ENCODE peak calls at places on chromosome 18, in five cellular contexts. N, B, K, C and W are unnamed samples. For H3K4me1 and H3K36me3, the result is how much of the 10 kb centered on the place peaks cover.

GRCh38 chr18:61852496-61852895 is 40.3 kb downstream of the RNF152 start:
- DNase-seq in N (no peak), B (no peak), K (no peak), C (no peak), W (no peak)

GRCh38 chr18:67509711-67510110 is 6.8 kb downstream of the DSEL start:
- DNase-seq in N (no peak), B (no peak), K (no peak), C (no peak), W (peak)

GRCh38 chr18:70398076-70398475 is 109.2 kb downstream of the SOCS6 start:
- DNase-seq in N (no peak), B (no peak), K (no peak), C (no peak), W (no peak)

GRCh38 chr18:21997207-21998143 is 171.9 kb upstream of the GATA6 start:
- DNase-seq in N (peak), B (peak), K (no peak), C (peak), W (peak)

GRCh38 chr18:36411745-36412168 is 114.2 kb downstream of the FHOD3 start:
- DNase-seq in N (no peak), B (no peak), K (no peak), C (peak), W (peak)

GRCh38 chr18:72672364-72673151 is 128.4 kb upstream of the CBLN2 start:
- DNase-seq in N (peak), B (no peak), K (no peak), C (peak), W (peak)

GRCh38 chr18:34108206-34108605 is 116.5 kb downstream of the NOL4 start:
- DNase-seq in N (no peak), B (no peak), K (no peak), C (no peak), W (no peak)

GRCh38 chr18:51997129-51997528 is 342.9 kb upstream of the DCC start:
- DNase-seq in N (no peak), B (no peak), K (no peak), C (no peak), W (no peak)

GRCh38 chr18:23397907-23398306 is 55.2 kb upstream of the RIOK3 start:
- DNase-seq in N (no peak), B (no peak), K (no peak), C (no peak), W (no peak)

GRCh38 chr18:13577091-13577697 is 149.2 kb downstream of the FAM210A start:
- DNase-seq in N (no peak), B (no peak), K (no peak), C (no peak), W (no peak)

GRCh38 chr18:72530622-72531021 is 13.5 kb downstream of the CBLN2 start:
- DNase-seq in N (peak), B (no peak), K (no peak), C (no peak), W (peak)

GRCh38 chr18:45724591-45724990 is 610 bp downstream of the SLC14A1 start:
- DNase-seq in N (no peak), B (no peak), K (no peak), C (no peak), W (no peak)

GRCh38 chr18:36406805-36407204 is 109.3 kb downstream of the FHOD3 start:
- DNase-seq in N (no peak), B (no peak), K (no peak), C (no peak), W (no peak)

GRCh38 chr18:79416022-79416676 is 20.4 kb downstream of the NFATC1 start:
- DNase-seq in N (no peak), B (no peak), K (no peak), C (no peak), W (no peak)

GRCh38 chr18:50203801-50204604 is 9.1 kb upstream of the MYO5B start:
- DNase-seq in N (peak), B (peak), K (no peak), C (peak), W (peak)

GRCh38 chr18:56148373-56148772 is 490.0 kb downstream of the TXNL1 start:
- DNase-seq in N (no peak), B (no peak), K (no peak), C (no peak), W (no peak)

GRCh38 chr18:69400976-69401474 is 337 bp downstream of the DOK6 start:
- DNase-seq in N (no peak), B (peak), K (peak), C (no peak), W (peak)

GRCh38 chr18:35236964-35237363 is 3.9 kb upstream of the ZNF397 start:
- DNase-seq in N (no peak), B (no peak), K (no peak), C (no peak), W (no peak)

GRCh38 chr18:8681196-8681595 is 24.2 kb upstream of the MTCL1 start:
- DNase-seq in N (peak), B (no peak), K (peak), C (no peak), W (no peak)

GRCh38 chr18:9392726-9393125 is 58.2 kb downstream of the TWSG1 start:
- DNase-seq in N (no peak), B (no peak), K (no peak), C (no peak), W (no peak)

GRCh38 chr18:449374-449773 is 51.1 kb downstream of the COLEC12 start:
- DNase-seq in N (no peak), B (no peak), K (peak), C (no peak), W (no peak)

GRCh38 chr18:49368876-49369440 is 91.5 kb downstream of the DYM start:
- DNase-seq in N (no peak), B (no peak), K (peak), C (no peak), W (no peak)

GRCh38 chr18:22185298-22185697 is 15.9 kb downstream of the GATA6 start:
- DNase-seq in N (no peak), B (no peak), K (no peak), C (no peak), W (no peak)

GRCh38 chr18:50340078-50340477 is 34.8 kb upstream of the SKA1 start:
- DNase-seq in N (no peak), B (no peak), K (peak), C (no peak), W (no peak)

GRCh38 chr18:49846263-49846662 is 32.9 kb upstream of the ACAA2 start:
- DNase-seq in N (no peak), B (peak), K (no peak), C (peak), W (no peak)

DNA sequence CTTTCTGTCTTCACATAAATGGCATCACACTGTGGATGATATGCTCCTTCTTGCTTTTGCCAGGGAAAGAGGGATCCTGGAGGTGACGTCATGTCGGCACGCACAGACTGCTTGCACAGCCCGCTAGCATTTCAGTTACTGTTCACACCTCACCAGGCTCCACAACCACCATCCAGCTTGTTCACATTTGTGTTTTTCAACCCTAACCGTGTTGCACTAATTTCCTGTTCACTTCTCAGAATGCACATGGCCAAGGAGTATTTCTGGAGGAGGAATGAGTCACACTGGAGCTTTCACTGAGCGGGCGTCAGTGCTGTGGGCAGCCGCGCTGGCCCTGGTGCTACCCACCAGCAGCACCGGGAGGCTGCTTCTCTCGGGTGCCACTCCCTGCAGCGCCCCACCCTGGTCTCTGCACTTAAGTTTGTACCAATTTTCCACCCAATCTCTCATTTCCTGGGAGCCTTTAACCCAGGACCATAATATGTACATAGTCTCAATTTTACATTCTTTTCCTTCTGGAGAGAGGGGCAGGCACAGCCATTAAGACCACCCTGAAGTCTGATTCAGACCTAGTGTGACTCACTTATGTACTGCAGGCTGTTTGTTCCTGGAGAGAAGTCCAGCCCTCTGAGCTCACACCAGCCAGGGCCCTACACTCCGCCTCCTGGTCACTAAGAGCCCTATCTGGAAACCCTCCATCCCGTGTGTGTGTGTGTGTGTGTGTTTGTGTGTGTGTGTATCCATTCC is 65.1 kb downstream of the MBP start:
- DNase-seq in N (no peak), B (peak), K (peak), C (peak), W (peak)
- H3K4me1 ChIP-seq in N (under half), B (under half), K (half or more), C (under half), W (under half)

GRCh38 chr18:58370662-58371061 is 258.2 kb downstream of the ALPK2 start:
- DNase-seq in N (no peak), B (no peak), K (no peak), C (no peak), W (no peak)
- H3K36me3 ChIP-seq in N (under half), B (half or more), K (under half), C (under half), W (under half)

DNA sequence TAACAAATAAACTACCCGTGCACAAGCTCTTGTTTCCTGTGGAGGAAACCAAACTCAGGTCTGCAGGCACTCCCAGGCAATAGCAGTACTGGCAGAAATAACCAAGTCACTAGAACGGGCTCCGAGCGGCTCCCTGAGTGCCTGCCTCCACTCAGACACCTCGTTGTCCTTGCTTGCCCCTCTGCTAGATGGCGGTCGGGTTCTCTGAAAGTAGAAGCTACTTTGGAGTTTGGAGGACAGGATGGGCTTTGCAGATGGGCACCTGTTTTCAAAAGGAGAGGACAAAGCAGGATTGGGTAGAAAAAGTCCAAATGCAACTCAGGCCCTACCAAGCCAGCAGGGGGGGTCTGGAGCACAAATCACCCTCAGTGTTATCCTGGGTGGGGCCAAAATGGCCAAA is 136.4 kb downstream of the LRRC30 start:
- DNase-seq in N (no peak), B (no peak), K (no peak), C (no peak), W (no peak)
- TF ChIP-seq CTCF in N (no peak), B (no peak), K (no peak), C (no peak), W (no peak)

DNA sequence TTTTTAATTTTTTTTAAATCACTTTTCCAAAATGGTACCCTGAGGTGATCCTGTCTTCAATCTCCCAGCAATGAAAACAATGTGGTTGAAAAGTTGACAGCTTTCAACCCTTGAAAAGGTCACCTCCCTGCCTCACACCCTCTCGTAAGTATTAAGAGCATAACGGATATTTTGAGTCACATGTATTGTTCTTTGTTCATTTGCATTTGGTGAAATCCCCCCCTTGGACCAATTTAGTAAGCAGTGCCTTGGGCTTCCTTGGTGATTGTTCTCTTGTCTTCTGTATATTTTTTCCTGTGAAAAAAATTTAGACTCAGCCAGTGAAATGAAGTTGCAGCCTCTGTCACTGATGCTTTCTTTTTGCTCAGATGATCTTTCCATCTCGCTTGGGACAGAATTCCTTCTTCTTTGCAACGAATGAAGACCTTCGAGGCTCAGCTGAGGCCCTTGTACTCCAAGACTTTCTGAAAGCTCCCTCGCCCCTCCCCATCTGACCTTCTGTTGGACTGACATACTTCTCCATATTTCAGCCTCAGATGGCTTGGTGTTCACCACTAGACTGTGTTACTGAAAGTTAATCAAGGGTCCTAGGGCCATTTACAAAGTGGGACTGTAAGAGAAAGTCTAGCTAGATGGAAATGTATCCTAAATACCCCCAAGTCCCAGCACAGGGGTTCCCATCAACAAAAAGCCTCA is 158.4 kb downstream of the BCL2 start:
- DNase-seq in N (peak), B (no peak), K (no peak), C (no peak), W (no peak)
- H3K4me1 ChIP-seq in N (half or more), B (under half), K (under half), C (under half), W (under half)

GRCh38 chr18:12432881-12433280 is 25.2 kb downstream of the PRELID3A start:
- DNase-seq in N (no peak), B (no peak), K (no peak), C (no peak), W (no peak)

GRCh38 chr18:12433829-12434540 is 26.3 kb downstream of the PRELID3A start:
- DNase-seq in N (no peak), B (no peak), K (no peak), C (no peak), W (no peak)

GRCh38 chr18:12438257-12438656 is 30.5 kb downstream of the PRELID3A start:
- DNase-seq in N (no peak), B (no peak), K (no peak), C (no peak), W (no peak)

GRCh38 chr18:12434541-12434929 is 26.8 kb downstream of the PRELID3A start:
- DNase-seq in N (no peak), B (no peak), K (no peak), C (no peak), W (no peak)

DNA sequence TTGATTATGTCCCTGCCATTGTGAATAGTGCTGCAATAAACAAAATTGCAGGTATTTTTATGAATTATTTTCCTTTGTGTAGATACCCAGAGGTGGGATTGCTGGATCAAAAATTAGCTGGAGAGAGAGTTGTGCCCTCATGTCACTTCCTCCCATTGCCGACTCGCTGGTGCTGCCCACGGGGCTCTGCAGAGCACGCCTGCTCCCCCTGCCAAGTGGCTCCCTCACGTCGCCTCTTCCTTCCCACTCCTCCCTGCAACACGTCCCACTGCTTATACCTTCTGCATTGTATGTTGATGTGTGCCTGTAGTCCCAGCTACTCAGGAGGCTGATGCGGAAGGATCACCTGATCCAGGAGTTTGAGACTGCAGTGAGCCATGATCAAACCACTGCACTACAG is 28.1 kb downstream of the PRELID3A start:
- DNase-seq in N (no peak), B (no peak), K (no peak), C (no peak), W (no peak)
- H3K36me3 ChIP-seq in N (under half), B (under half), K (under half), C (under half), W (under half)

DNA sequence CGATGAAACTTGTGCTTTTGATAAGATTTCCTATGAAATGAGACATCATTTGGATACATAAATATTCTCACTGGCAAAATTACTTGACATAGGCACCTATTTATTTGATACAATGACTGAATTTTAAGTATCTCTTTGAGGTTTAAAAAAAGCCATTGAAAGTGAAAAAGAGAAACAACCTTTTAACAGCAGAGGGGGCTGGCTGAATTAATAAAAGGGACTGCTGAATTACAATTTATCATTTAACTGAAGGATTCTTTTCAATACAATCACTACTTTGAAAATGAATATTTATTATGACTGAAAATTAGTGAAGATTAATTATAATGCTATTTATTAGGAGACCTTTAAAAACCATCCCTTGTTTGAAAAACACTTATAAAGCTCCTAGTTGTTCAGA is 335.3 kb downstream of the DLGAP1 start:
- DNase-seq in N (no peak), B (no peak), K (no peak), C (no peak), W (no peak)
- TF ChIP-seq CTCF in N (no peak), B (peak), K (no peak), C (no peak), W (peak)

GRCh38 chr18:58264846-58265245 is 220.8 kb downstream of the NEDD4L start:
- DNase-seq in N (peak), B (no peak), K (no peak), C (no peak), W (no peak)
- H3K4me1 ChIP-seq in N (under half), B (under half), K (under half), C (under half), W (under half)